ENCODE peak calls at places on chromosomes 16 and 17, in four cellular contexts. One of them, this sample, is unnamed.

GRCh38 chr16:11748404-11749254 is 6.0 kb upstream of the TXNDC11 start:
- DNase-seq in aorta: no peak
- DNase-seq in fibroblast of lung: no peak
- DNase-seq in caudate nucleus: no peak
- DNase-seq in this sample: no peak

GRCh38 chr16:5062790-5063765 is 2.7 kb downstream of the C16orf89 start:
- DNase-seq in fibroblast of lung: no peak
- DNase-seq in aorta: no peak
- DNase-seq in caudate nucleus: no peak
- DNase-seq in this sample: peak

GRCh38 chr16:12964466-12964865 is 63.1 kb downstream of the SHISA9 start:
- DNase-seq in fibroblast of lung: no peak
- DNase-seq in aorta: no peak
- DNase-seq in caudate nucleus: no peak
- DNase-seq in this sample: no peak

GRCh38 chr17:10061131-10061581 is 137.2 kb downstream of the GAS7 start:
- DNase-seq in fibroblast of lung: peak
- DNase-seq in caudate nucleus: no peak
- DNase-seq in aorta: peak
- DNase-seq in this sample: no peak

GRCh38 chr17:29018788-29019474 is 13.1 kb upstream of the SEZ6 start:
- DNase-seq in caudate nucleus: no peak
- DNase-seq in aorta: no peak
- DNase-seq in fibroblast of lung: no peak
- DNase-seq in this sample: no peak

GRCh38 chr17:44111777-44112176 is 11.7 kb downstream of the HDAC5 start:
- DNase-seq in aorta: no peak
- DNase-seq in caudate nucleus: no peak
- DNase-seq in fibroblast of lung: no peak
- DNase-seq in this sample: no peak

GRCh38 chr16:14456793-14457481 is 173.1 kb downstream of the PARN start:
- DNase-seq in aorta: no peak
- DNase-seq in caudate nucleus: no peak
- DNase-seq in fibroblast of lung: no peak
- DNase-seq in this sample: no peak

GRCh38 chr17:21039839-21040575 is 2.8 kb downstream of the USP22 start:
- DNase-seq in caudate nucleus: no peak
- DNase-seq in aorta: no peak
- DNase-seq in fibroblast of lung: peak
- DNase-seq in this sample: no peak

GRCh38 chr17:75856062-75856681 is 1.0 kb upstream of the WBP2 start:
- DNase-seq in aorta: no peak
- DNase-seq in fibroblast of lung: no peak
- DNase-seq in caudate nucleus: no peak
- DNase-seq in this sample: no peak

GRCh38 chr16:89189358-89190025 is 10.8 kb downstream of the SLC22A31 start:
- DNase-seq in caudate nucleus: no peak
- DNase-seq in fibroblast of lung: no peak
- DNase-seq in aorta: peak
- DNase-seq in this sample: peak

GRCh38 chr17:79461041-79461440 is 149.8 kb downstream of the RBFOX3 start:
- DNase-seq in aorta: no peak
- DNase-seq in fibroblast of lung: no peak
- DNase-seq in caudate nucleus: no peak
- DNase-seq in this sample: no peak

GRCh38 chr16:58882292-58882691 is 148.2 kb upstream of the GOT2 start:
- DNase-seq in caudate nucleus: no peak
- DNase-seq in aorta: no peak
- DNase-seq in fibroblast of lung: no peak
- DNase-seq in this sample: no peak

GRCh38 chr17:61217878-61218437 is 181.7 kb upstream of the TBX2 start:
- DNase-seq in fibroblast of lung: no peak
- DNase-seq in caudate nucleus: no peak
- DNase-seq in aorta: no peak
- DNase-seq in this sample: no peak

GRCh38 chr16:80107900-80108299 is 432.9 kb upstream of the DYNLRB2 start:
- DNase-seq in caudate nucleus: no peak
- DNase-seq in fibroblast of lung: no peak
- DNase-seq in aorta: no peak
- DNase-seq in this sample: no peak

This sample was measured in posterior cingulate gyrus.